ENCODE peak calls at places on chromosomes 16 and 17, in seven cellular contexts. X is T-helper 9 cell; N is stomach; B is NCI-H1105 treated with DMSO at 0.1 percent for 48 hours; F is NT2/D1; T is HT-29; M is CD4-positive, CD25-positive, alpha-beta regulatory T cell. C is an unnamed sample.

GRCh38 chr17:62966426-62967110 is 533 bp downstream of the TANC2 start:
- DNase-seq in X (peak), N (peak), B (peak), F (no peak), T (no peak), M (peak), C (no peak)

GRCh38 chr16:79912592-79913310 is 312.2 kb upstream of the MAF start:
- DNase-seq in X (no peak), N (no peak), B (no peak), F (no peak), T (no peak), M (no peak), C (no peak)

GRCh38 chr17:74815671-74816370 is 39.7 kb upstream of the NAT9 start:
- DNase-seq in X (no peak), N (no peak), B (no peak), F (peak), T (no peak), M (no peak), C (no peak)

GRCh38 chr17:31880311-31880710 is 21.2 kb downstream of the UTP6 start:
- DNase-seq in X (no peak), N (no peak), B (no peak), F (no peak), T (no peak), M (no peak), C (no peak)

GRCh38 chr16:66858740-66859396 is 14.7 kb downstream of the CA7 start:
- DNase-seq in X (no peak), N (peak), B (no peak), F (no peak), T (peak), M (no peak), C (no peak)

GRCh38 chr17:45345554-45346254 is 28.9 kb upstream of the MAP3K14 start:
- DNase-seq in X (no peak), N (no peak), B (no peak), F (no peak), T (no peak), M (no peak), C (no peak)

GRCh38 chr16:75262800-75263127 is 11.3 kb upstream of the BCAR1 start:
- DNase-seq in X (no peak), N (no peak), B (no peak), F (no peak), T (no peak), M (no peak), C (no peak)

GRCh38 chr17:16027708-16028584 is 28.3 kb downstream of the TTC19 start:
- DNase-seq in X (no peak), N (no peak), B (no peak), F (no peak), T (peak), M (peak), C (peak)

GRCh38 chr16:17241264-17241835 is 229.4 kb downstream of the XYLT1 start:
- DNase-seq in X (no peak), N (no peak), B (no peak), F (no peak), T (no peak), M (no peak), C (no peak)

GRCh38 chr17:50127661-50128361 is 2.1 kb downstream of the SAMD14 start:
- DNase-seq in X (no peak), N (no peak), B (no peak), F (no peak), T (peak), M (no peak), C (no peak)

GRCh38 chr16:19304670-19305240 is 19.2 kb downstream of the CLEC19A start:
- DNase-seq in X (no peak), N (no peak), B (no peak), F (no peak), T (no peak), M (no peak), C (no peak)

GRCh38 chr16:81456523-81457325 is 12.1 kb downstream of the CMIP start:
- DNase-seq in X (no peak), N (peak), B (no peak), F (no peak), T (peak), M (no peak), C (no peak)

GRCh38 chr17:44005865-44006580 is 1.6 kb downstream of the NAGS start:
- DNase-seq in X (peak), N (peak), B (peak), F (no peak), T (peak), M (no peak), C (peak)

GRCh38 chr17:71283486-71283885 is 837.3 kb upstream of the SOX9 start:
- DNase-seq in X (no peak), N (no peak), B (no peak), F (no peak), T (no peak), M (no peak), C (no peak)

GRCh38 chr16:13940397-13940933 is 20.5 kb downstream of the ERCC4 start:
- DNase-seq in X (no peak), N (no peak), B (no peak), F (no peak), T (no peak), M (no peak), C (no peak)

GRCh38 chr16:83336630-83337029 is 471.1 kb upstream of the HSBP1 start:
- DNase-seq in X (no peak), N (no peak), B (peak), F (no peak), T (no peak), M (no peak), C (no peak)

GRCh38 chr17:37770631-37771518 is 26.0 kb upstream of the HNF1B start:
- DNase-seq in X (no peak), N (peak), B (peak), F (peak), T (peak), M (no peak), C (no peak)

GRCh38 chr17:39306509-39307212 is 80.9 kb upstream of the STAC2 start:
- DNase-seq in X (no peak), N (no peak), B (no peak), F (no peak), T (no peak), M (no peak), C (no peak)

GRCh38 chr16:1530883-1531637 is 2.4 kb upstream of the TMEM204 start:
- DNase-seq in X (no peak), N (no peak), B (no peak), F (no peak), T (no peak), M (no peak), C (no peak)

GRCh38 chr17:8066841-8067775 is 20.4 kb downstream of the ALOX12B start:
- DNase-seq in X (no peak), N (no peak), B (no peak), F (no peak), T (no peak), M (no peak), C (no peak)

GRCh38 chr16:90020260-90020837 is 1.1 kb upstream of the DBNDD1 start:
- DNase-seq in X (no peak), N (no peak), B (no peak), F (no peak), T (no peak), M (no peak), C (no peak)

C was measured in GM12892.